ENCODE peak calls at places on chromosomes 6 and 20, in nine cellular contexts. One of them, this sample, is unnamed.

GRCh38 chr6:89562114-89562815 is 76.3 kb downstream of the LYRM2 start:
- DNase-seq in psoas muscle: no peak
- DNase-seq in PC-9: no peak
- DNase-seq in thoracic aorta: no peak
- DNase-seq in stomach: no peak
- DNase-seq in tibial nerve: peak
- DNase-seq in fibroblast of lung: no peak
- DNase-seq in GM23248: peak
- DNase-seq in uterus: peak
- DNase-seq in this sample: no peak

GRCh38 chr6:18342223-18342622 is 44.9 kb upstream of the RNF144B start:
- DNase-seq in PC-9: no peak
- DNase-seq in tibial nerve: no peak
- DNase-seq in stomach: no peak
- DNase-seq in psoas muscle: no peak
- DNase-seq in fibroblast of lung: no peak
- DNase-seq in uterus: no peak
- DNase-seq in GM23248: no peak
- DNase-seq in thoracic aorta: no peak
- DNase-seq in this sample: no peak

GRCh38 chr6:129364037-129364436 is 345.9 kb downstream of the ARHGAP18 start:
- DNase-seq in GM23248: no peak
- DNase-seq in fibroblast of lung: no peak
- DNase-seq in psoas muscle: no peak
- DNase-seq in tibial nerve: no peak
- DNase-seq in stomach: no peak
- DNase-seq in uterus: no peak
- DNase-seq in thoracic aorta: no peak
- DNase-seq in PC-9: no peak
- DNase-seq in this sample: no peak

GRCh38 chr20:35134472-35134871 is 12.7 kb downstream of the EDEM2 start:
- DNase-seq in PC-9: no peak
- DNase-seq in GM23248: no peak
- DNase-seq in thoracic aorta: peak
- DNase-seq in stomach: no peak
- DNase-seq in psoas muscle: peak
- DNase-seq in uterus: no peak
- DNase-seq in fibroblast of lung: peak
- DNase-seq in tibial nerve: peak
- DNase-seq in this sample: no peak

GRCh38 chr6:97438011-97438671 is 155.1 kb upstream of the MMS22L start:
- DNase-seq in tibial nerve: no peak
- DNase-seq in psoas muscle: no peak
- DNase-seq in thoracic aorta: no peak
- DNase-seq in stomach: no peak
- DNase-seq in uterus: no peak
- DNase-seq in fibroblast of lung: no peak
- DNase-seq in PC-9: no peak
- DNase-seq in GM23248: no peak
- DNase-seq in this sample: no peak

GRCh38 chr6:2944405-2945068 is 26.8 kb downstream of the SERPINB6 start:
- DNase-seq in tibial nerve: no peak
- DNase-seq in uterus: no peak
- DNase-seq in GM23248: no peak
- DNase-seq in stomach: no peak
- DNase-seq in psoas muscle: no peak
- DNase-seq in PC-9: no peak
- DNase-seq in fibroblast of lung: no peak
- DNase-seq in thoracic aorta: no peak
- DNase-seq in this sample: no peak

GRCh38 chr20:17504898-17505663 is 26.1 kb downstream of the BFSP1 start:
- DNase-seq in uterus: peak
- DNase-seq in fibroblast of lung: peak
- DNase-seq in PC-9: peak
- DNase-seq in tibial nerve: peak
- DNase-seq in GM23248: peak
- DNase-seq in psoas muscle: peak
- DNase-seq in stomach: peak
- DNase-seq in thoracic aorta: no peak
- DNase-seq in this sample: peak

GRCh38 chr6:131951576-131952230 is 531 bp upstream of the CCN2 start:
- DNase-seq in fibroblast of lung: peak
- DNase-seq in PC-9: no peak
- DNase-seq in GM23248: peak
- DNase-seq in tibial nerve: no peak
- DNase-seq in uterus: no peak
- DNase-seq in stomach: no peak
- DNase-seq in psoas muscle: no peak
- DNase-seq in thoracic aorta: no peak
- DNase-seq in this sample: no peak

GRCh38 chr6:53032853-53033252 is 32.4 kb upstream of the FBXO9 start:
- DNase-seq in GM23248: peak
- DNase-seq in uterus: no peak
- DNase-seq in thoracic aorta: no peak
- DNase-seq in PC-9: no peak
- DNase-seq in stomach: no peak
- DNase-seq in tibial nerve: no peak
- DNase-seq in fibroblast of lung: peak
- DNase-seq in psoas muscle: no peak
- DNase-seq in this sample: no peak

GRCh38 chr20:63223121-63223825 is 7.3 kb upstream of the YTHDF1 start:
- DNase-seq in tibial nerve: peak
- DNase-seq in PC-9: no peak
- DNase-seq in stomach: peak
- DNase-seq in psoas muscle: no peak
- DNase-seq in fibroblast of lung: peak
- DNase-seq in uterus: no peak
- DNase-seq in thoracic aorta: no peak
- DNase-seq in GM23248: peak
- DNase-seq in this sample: no peak

GRCh38 chr6:10451828-10452509 is 37.1 kb upstream of the TFAP2A start:
- DNase-seq in psoas muscle: no peak
- DNase-seq in uterus: no peak
- DNase-seq in GM23248: peak
- DNase-seq in stomach: no peak
- DNase-seq in PC-9: peak
- DNase-seq in tibial nerve: no peak
- DNase-seq in thoracic aorta: peak
- DNase-seq in fibroblast of lung: peak
- DNase-seq in this sample: no peak

GRCh38 chr6:63509652-63510352 is 62.5 kb upstream of the LOC128125822 start:
- DNase-seq in stomach: peak
- DNase-seq in PC-9: no peak
- DNase-seq in uterus: peak
- DNase-seq in psoas muscle: peak
- DNase-seq in tibial nerve: no peak
- DNase-seq in fibroblast of lung: peak
- DNase-seq in GM23248: peak
- DNase-seq in thoracic aorta: no peak
- DNase-seq in this sample: no peak

GRCh38 chr20:40797425-40797824 is 108.4 kb upstream of the MAFB start:
- DNase-seq in fibroblast of lung: peak
- DNase-seq in uterus: no peak
- DNase-seq in PC-9: no peak
- DNase-seq in tibial nerve: peak
- DNase-seq in stomach: peak
- DNase-seq in thoracic aorta: no peak
- DNase-seq in GM23248: peak
- DNase-seq in psoas muscle: no peak
- DNase-seq in this sample: no peak

GRCh38 chr6:167090171-167090570 is 32.7 kb upstream of the CCR6 start:
- DNase-seq in fibroblast of lung: no peak
- DNase-seq in stomach: no peak
- DNase-seq in psoas muscle: no peak
- DNase-seq in thoracic aorta: no peak
- DNase-seq in tibial nerve: no peak
- DNase-seq in uterus: no peak
- DNase-seq in GM23248: no peak
- DNase-seq in PC-9: no peak
- DNase-seq in this sample: no peak

DNA sequence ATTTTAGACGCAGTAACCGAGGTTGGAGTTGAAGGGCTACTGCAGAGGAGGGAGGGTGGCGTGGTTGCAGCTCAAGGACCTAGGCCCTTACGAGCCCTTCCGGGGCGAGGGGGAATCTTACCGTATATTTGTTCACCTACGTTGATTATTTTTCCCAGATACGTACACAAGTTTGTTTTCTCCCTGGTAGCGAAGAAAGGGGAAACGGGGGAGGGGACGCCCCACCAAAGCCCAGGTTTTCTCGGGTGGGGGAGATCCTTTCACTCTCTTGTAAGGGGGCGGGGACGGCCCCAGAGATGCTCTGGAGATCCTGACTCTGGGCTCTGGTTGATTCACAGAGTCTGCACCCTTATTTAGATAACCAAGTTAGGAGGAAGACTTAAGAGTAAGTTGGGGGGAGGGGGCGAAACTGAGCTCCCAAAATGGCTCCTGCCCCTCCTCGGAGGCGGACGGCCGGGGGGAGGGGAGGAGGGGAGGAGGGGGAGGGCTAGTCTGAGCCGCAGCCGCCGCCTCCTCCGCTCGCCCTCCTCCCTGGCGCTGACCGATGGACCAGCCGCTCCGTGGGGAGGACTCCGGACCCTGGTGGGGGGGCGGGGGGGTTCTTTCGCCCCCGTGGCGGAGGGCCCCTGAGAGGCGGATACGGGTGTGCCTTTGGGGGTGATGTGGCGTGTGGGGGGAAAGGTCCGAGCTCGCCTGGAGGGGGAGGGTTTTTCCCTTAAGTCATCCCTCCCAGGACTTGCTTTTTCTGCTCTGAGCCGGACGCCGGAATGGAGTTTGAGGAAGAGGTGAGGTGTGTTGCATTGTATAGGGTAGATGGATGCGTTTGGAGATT is 2.2 kb downstream of the BRD2 start:
- DNase-seq in thoracic aorta: peak
- DNase-seq in tibial nerve: peak
- DNase-seq in GM23248: peak
- DNase-seq in uterus: peak
- DNase-seq in psoas muscle: peak
- DNase-seq in stomach: peak
- DNase-seq in fibroblast of lung: peak
- DNase-seq in PC-9: peak
- DNase-seq in this sample: peak
- H3K27ac ChIP-seq in thoracic aorta: peak
- H3K27ac ChIP-seq in tibial nerve: peak
- H3K27ac ChIP-seq in GM23248: peak
- H3K27ac ChIP-seq in uterus: peak
- H3K27ac ChIP-seq in psoas muscle: peak
- H3K27ac ChIP-seq in stomach: peak
- H3K27ac ChIP-seq in fibroblast of lung: peak
- H3K27ac ChIP-seq in PC-9: peak
- H3K27ac ChIP-seq in this sample: peak

DNA sequence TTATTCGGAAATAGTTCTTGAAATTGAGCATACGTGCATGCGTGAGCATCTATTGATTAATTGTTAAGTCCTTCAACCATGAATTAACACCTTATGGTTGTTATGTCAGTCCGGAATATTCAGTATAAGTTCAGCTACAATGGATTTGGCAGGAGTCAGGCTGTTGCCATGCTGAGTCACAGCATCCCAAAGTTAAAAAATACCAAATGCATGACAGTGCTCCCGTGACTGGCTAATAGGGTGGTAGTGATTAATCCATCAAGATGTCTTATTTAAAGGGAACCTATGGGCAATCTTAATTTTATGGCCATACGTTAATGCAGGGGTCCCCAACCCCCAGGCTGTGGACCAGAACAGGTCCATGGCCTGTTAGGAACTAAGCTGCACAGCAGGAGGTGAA is 10.5 kb downstream of the RAE1 start:
- DNase-seq in psoas muscle: no peak
- DNase-seq in thoracic aorta: no peak
- DNase-seq in GM23248: peak
- DNase-seq in tibial nerve: no peak
- DNase-seq in PC-9: no peak
- DNase-seq in stomach: no peak
- DNase-seq in fibroblast of lung: peak
- DNase-seq in uterus: no peak
- DNase-seq in this sample: no peak
- H3K4me3 ChIP-seq in psoas muscle: no peak
- H3K4me3 ChIP-seq in thoracic aorta: no peak
- H3K4me3 ChIP-seq in GM23248: peak
- H3K4me3 ChIP-seq in tibial nerve: no peak
- H3K4me3 ChIP-seq in PC-9: no peak
- H3K4me3 ChIP-seq in stomach: no peak
- H3K4me3 ChIP-seq in fibroblast of lung: no peak
- H3K4me3 ChIP-seq in uterus: no peak
- H3K4me3 ChIP-seq in this sample: no peak

DNA sequence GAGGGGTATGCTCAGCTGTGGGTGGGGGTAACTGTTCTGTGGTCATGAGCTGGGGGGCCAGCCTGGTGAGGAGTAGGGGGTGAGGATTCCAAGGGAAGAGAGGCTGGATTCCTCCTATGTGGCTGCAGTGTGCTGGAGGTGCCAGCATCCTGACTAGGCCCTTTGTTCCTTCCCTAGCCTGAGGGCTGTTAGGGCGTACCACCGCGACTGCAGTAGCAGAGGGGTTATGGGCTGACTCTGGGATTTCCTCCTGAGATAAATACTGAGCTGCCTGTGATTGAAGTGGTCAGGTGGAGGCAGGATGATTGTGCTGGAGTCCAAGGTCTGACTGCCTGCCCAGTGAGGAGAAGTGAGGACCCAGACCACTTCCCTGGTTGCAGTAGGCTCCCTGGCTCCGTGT is 205.3 kb downstream of the ADGRG6 start:
- DNase-seq in psoas muscle: no peak
- DNase-seq in GM23248: no peak
- DNase-seq in uterus: no peak
- DNase-seq in tibial nerve: no peak
- DNase-seq in stomach: no peak
- DNase-seq in fibroblast of lung: no peak
- DNase-seq in PC-9: no peak
- DNase-seq in thoracic aorta: no peak
- DNase-seq in this sample: no peak
- H3K27ac ChIP-seq in psoas muscle: no peak
- H3K27ac ChIP-seq in GM23248: no peak
- H3K27ac ChIP-seq in uterus: no peak
- H3K27ac ChIP-seq in tibial nerve: no peak
- H3K27ac ChIP-seq in stomach: no peak
- H3K27ac ChIP-seq in fibroblast of lung: no peak
- H3K27ac ChIP-seq in PC-9: no peak
- H3K27ac ChIP-seq in thoracic aorta: no peak
- H3K27ac ChIP-seq in this sample: no peak

DNA sequence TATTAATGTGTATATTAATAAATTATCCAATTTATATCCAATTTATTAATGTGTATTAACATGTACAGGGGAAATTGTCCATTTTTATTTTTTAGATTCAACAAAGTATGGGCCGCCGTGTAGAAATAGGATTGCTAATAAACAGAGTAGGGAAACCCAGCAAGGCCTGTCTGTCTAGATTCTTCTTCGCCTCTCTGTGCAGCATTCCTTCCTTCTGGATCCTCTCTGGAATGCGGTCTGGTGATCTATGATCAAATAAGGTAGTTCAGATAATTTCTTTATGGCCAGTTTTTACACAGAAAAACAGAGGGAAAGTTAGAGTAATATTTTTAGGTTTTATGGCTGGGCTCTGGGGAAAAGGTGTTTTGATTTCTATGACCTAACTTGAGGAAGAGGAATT is 19.9 kb upstream of the HFE start:
- DNase-seq in stomach: no peak
- DNase-seq in GM23248: no peak
- DNase-seq in psoas muscle: no peak
- DNase-seq in tibial nerve: no peak
- DNase-seq in fibroblast of lung: no peak
- DNase-seq in PC-9: peak
- DNase-seq in uterus: no peak
- DNase-seq in thoracic aorta: no peak
- DNase-seq in this sample: no peak
- H3K4me3 ChIP-seq in stomach: no peak
- H3K4me3 ChIP-seq in GM23248: no peak
- H3K4me3 ChIP-seq in psoas muscle: no peak
- H3K4me3 ChIP-seq in tibial nerve: no peak
- H3K4me3 ChIP-seq in fibroblast of lung: no peak
- H3K4me3 ChIP-seq in PC-9: no peak
- H3K4me3 ChIP-seq in uterus: no peak
- H3K4me3 ChIP-seq in thoracic aorta: no peak
- H3K4me3 ChIP-seq in this sample: no peak